ENCODE peak calls at places on chromosomes 1 and 21, in five cellular contexts. Z is PC-3; Q is CD4-positive, alpha-beta T cell; B is ovary; P is A549. R is an unnamed sample.

GRCh38 chr1:69120828-69121227 is 446.9 kb upstream of the LRRC7 start:
- DNase-seq in Z (no peak), B (no peak), P (no peak), Q (no peak), R (no peak)

GRCh38 chr1:91685994-91686393 is 185.3 kb downstream of the CDC7 start:
- DNase-seq in P (no peak), Q (no peak), B (no peak), Z (peak), R (peak)

GRCh38 chr1:172970186-172970585 is 80.6 kb downstream of the TNFSF18 start:
- DNase-seq in Z (peak), P (peak), Q (no peak), B (no peak), R (peak)

GRCh38 chr1:166221316-166221715 is 54.5 kb upstream of the FAM78B start:
- DNase-seq in Z (no peak), B (no peak), P (no peak), Q (no peak), R (no peak)

GRCh38 chr1:10168912-10169514 is 41.4 kb upstream of the KIF1B start:
- DNase-seq in B (no peak), P (no peak), Q (no peak), Z (no peak), R (no peak)

GRCh38 chr1:201597551-201598230 is 58.8 kb downstream of the NAV1 start:
- DNase-seq in Q (no peak), Z (peak), P (peak), B (no peak), R (peak)

GRCh38 chr1:186091222-186091720 is 283.8 kb downstream of the TPR start:
- DNase-seq in P (no peak), Z (no peak), B (no peak), Q (no peak), R (no peak)

GRCh38 chr1:12528021-12528852 is 89.8 kb downstream of the DHRS3 start:
- DNase-seq in B (peak), P (peak), Z (peak), Q (no peak), R (no peak)

GRCh38 chr1:87942165-87942564 is 613.5 kb downstream of the LMO4 start:
- DNase-seq in Q (no peak), B (no peak), Z (no peak), P (no peak), R (no peak)

GRCh38 chr1:228094432-228095016 is 8.6 kb downstream of the C1orf35 start:
- DNase-seq in B (peak), Q (no peak), Z (no peak), P (no peak), R (no peak)

GRCh38 chr1:106677721-106678120 is 378.8 kb upstream of the PRMT6 start:
- DNase-seq in Z (no peak), B (no peak), Q (no peak), P (no peak), R (no peak)

GRCh38 chr21:28971171-28971570 is 21.5 kb downstream of the LTN1 start:
- DNase-seq in Z (no peak), P (no peak), B (no peak), Q (no peak), R (no peak)

GRCh38 chr21:46080171-46081021 is 17.5 kb upstream of the COL6A2 start:
- DNase-seq in B (peak), P (no peak), Q (no peak), Z (no peak), R (no peak)

GRCh38 chr21:29114765-29115164 is 15.7 kb upstream of the MAP3K7CL start:
- DNase-seq in B (no peak), Z (peak), Q (no peak), P (peak), R (peak)

GRCh38 chr1:116379674-116380498 is 6.8 kb downstream of the ATP1A1 start:
- DNase-seq in B (no peak), Q (no peak), P (no peak), Z (no peak), R (no peak)

GRCh38 chr1:110464340-110464739 is 13.4 kb downstream of the PROK1 start:
- DNase-seq in Q (no peak), B (no peak), P (peak), Z (peak), R (peak)

GRCh38 chr1:235074335-235075120 is 54.1 kb downstream of the TOMM20 start:
- DNase-seq in Q (no peak), P (peak), Z (peak), B (no peak), R (no peak)

GRCh38 chr1:71695820-71696219 is 586.5 kb downstream of the NEGR1 start:
- DNase-seq in Z (peak), B (no peak), Q (no peak), P (no peak), R (no peak)

GRCh38 chr1:153842006-153842471 is 66.8 kb downstream of the SLC27A3 start:
- DNase-seq in Z (no peak), Q (no peak), P (no peak), B (no peak), R (no peak)

GRCh38 chr1:240998441-240999015 is 358.5 kb downstream of the RGS7 start:
- DNase-seq in P (no peak), Q (no peak), Z (no peak), B (no peak), R (no peak)

GRCh38 chr1:3331564-3331963 is 122.9 kb upstream of the ARHGEF16 start:
- DNase-seq in P (no peak), B (no peak), Z (no peak), Q (no peak), R (no peak)

GRCh38 chr1:183711691-183712401 is 58.7 kb upstream of the APOBEC4 start:
- DNase-seq in Z (no peak), P (no peak), Q (no peak), B (no peak), R (no peak)

GRCh38 chr1:242242983-242243382 is 244.1 kb upstream of the MAP1LC3C start:
- DNase-seq in P (no peak), Q (no peak), Z (no peak), B (no peak), R (no peak)

GRCh38 chr1:178279287-178279686 is 185.4 kb downstream of the RASAL2 start:
- DNase-seq in P (no peak), Q (no peak), B (no peak), Z (peak), R (no peak)

GRCh38 chr1:23872421-23872820 is 4.3 kb upstream of the FUCA1 start:
- DNase-seq in Q (no peak), Z (no peak), P (no peak), B (no peak), R (no peak)

GRCh38 chr21:33033094-33033951 is 7.6 kb downstream of the OLIG2 start:
- DNase-seq in Q (no peak), Z (no peak), P (no peak), B (no peak), R (no peak)

GRCh38 chr1:58434587-58434986 is 111.9 kb downstream of the OMA1 start:
- DNase-seq in B (no peak), P (no peak), Q (no peak), Z (no peak), R (no peak)

GRCh38 chr1:17488977-17489739 is 49.7 kb upstream of the RCC2 start:
- DNase-seq in P (no peak), Q (no peak), B (no peak), Z (no peak), R (no peak)

GRCh38 chr1:50724626-50725286 is 235.3 kb downstream of the FAF1 start:
- DNase-seq in P (no peak), Z (no peak), Q (no peak), B (no peak), R (no peak)

GRCh38 chr1:111967886-111968285 is 21.6 kb downstream of the KCND3 start:
- DNase-seq in Z (no peak), Q (no peak), P (no peak), B (no peak), R (no peak)

GRCh38 chr1:19468397-19468956 is 16.9 kb downstream of the CAPZB start:
- DNase-seq in B (no peak), Z (no peak), P (peak), Q (peak), R (peak)

GRCh38 chr1:19465123-19465522 is 20.2 kb downstream of the CAPZB start:
- DNase-seq in Z (no peak), Q (no peak), B (no peak), P (no peak), R (no peak)

GRCh38 chr1:19465650-19466049 is 19.7 kb downstream of the CAPZB start:
- DNase-seq in B (no peak), Z (no peak), Q (no peak), P (no peak), R (no peak)

GRCh38 chr1:19467199-19468187 is 17.8 kb downstream of the CAPZB start:
- DNase-seq in B (no peak), Z (no peak), Q (no peak), P (no peak), R (no peak)

GRCh38 chr1:19466112-19466561 is 19.2 kb downstream of the CAPZB start:
- DNase-seq in Z (no peak), B (peak), P (no peak), Q (no peak), R (no peak)
- H3K27ac ChIP-seq in Z (no peak), B (peak), P (no peak), Q (peak), R (peak)

GRCh38 chr1:9119745-9120144 is 9.2 kb downstream of the GPR157 start:
- DNase-seq in B (no peak), Q (no peak), Z (no peak), P (no peak), R (no peak)
- H3K27ac ChIP-seq in B (no peak), Q (no peak), Z (no peak), P (no peak), R (peak)

DNA sequence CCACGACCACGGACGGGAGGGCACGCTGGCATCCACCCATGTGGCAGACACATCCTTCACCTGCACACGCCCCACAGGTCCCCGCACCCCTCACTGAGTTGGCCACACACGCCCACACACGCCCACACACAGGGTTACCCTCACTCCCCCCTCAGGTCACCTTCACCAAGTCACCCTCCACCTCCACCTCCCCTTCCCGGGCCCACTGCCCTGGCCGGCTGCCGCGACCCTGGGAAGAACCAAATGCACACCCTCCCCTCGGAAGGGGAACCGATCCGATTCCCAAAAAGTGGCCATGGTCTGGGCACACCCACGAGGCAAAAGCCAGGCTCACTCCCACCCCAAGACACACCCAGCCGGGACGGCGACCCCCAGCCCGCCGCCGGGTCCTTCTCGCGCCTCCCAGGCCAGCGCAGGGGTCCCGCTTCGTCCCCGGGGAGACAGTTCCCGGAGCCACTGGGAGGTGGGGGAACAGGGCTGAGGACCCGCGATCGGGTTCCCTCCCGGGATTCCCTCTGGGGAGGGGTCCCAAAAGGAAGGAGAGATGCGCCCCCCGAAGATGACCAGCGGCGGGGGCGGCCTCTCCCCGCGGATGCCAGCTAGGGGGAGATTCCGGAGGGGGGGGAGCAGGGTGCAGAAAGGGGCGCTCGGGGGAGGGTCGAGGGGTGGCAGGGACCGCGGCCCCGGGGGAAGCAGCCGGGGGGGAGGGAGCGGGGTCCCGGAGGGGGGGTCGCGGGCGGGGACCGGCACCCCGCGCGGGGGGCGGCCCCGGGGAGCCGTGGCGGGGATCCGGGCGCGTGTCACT is 715 bp downstream of the SDC3 start:
- DNase-seq in P (no peak), Z (no peak), B (no peak), Q (no peak), R (no peak)
- H3K27ac ChIP-seq in P (peak), Z (no peak), B (peak), Q (no peak), R (no peak)

DNA sequence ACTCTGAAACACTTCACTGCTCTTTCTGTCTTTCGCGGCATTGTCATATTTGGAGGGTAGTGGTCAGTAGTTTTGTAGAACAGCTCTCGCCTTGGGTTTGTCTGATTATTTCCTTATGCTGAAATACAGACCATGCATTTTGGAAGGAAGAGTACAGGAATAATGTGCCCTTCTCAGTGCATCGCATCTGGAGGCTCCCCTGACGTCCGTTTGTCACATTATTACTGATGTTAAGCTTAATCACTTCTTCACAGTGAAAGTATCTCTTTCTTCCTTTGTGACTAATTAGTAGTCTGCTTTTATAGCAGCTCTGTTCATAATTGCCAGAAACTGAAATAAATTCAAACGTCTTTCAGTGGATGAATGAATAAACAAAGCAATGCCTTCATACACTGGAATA is 85.7 kb upstream of the CXADR start:
- DNase-seq in Q (no peak), B (no peak), Z (no peak), P (no peak), R (no peak)
- H3K27ac ChIP-seq in Q (no peak), B (no peak), Z (no peak), P (no peak), R (no peak)

GRCh38 chr1:159964144-159964543 is 10.1 kb upstream of the SLAMF9 start:
- DNase-seq in Q (no peak), P (no peak), B (no peak), Z (no peak), R (no peak)

GRCh38 chr1:159960721-159961381 is 6.8 kb upstream of the SLAMF9 start:
- DNase-seq in Z (peak), B (no peak), Q (no peak), P (no peak), R (peak)

GRCh38 chr1:159958721-159959380 is 4.8 kb upstream of the SLAMF9 start:
- DNase-seq in B (no peak), Z (no peak), Q (no peak), P (no peak), R (no peak)

GRCh38 chr1:159959451-159959850 is 5.4 kb upstream of the SLAMF9 start:
- DNase-seq in Z (peak), Q (no peak), P (no peak), B (no peak), R (peak)

DNA sequence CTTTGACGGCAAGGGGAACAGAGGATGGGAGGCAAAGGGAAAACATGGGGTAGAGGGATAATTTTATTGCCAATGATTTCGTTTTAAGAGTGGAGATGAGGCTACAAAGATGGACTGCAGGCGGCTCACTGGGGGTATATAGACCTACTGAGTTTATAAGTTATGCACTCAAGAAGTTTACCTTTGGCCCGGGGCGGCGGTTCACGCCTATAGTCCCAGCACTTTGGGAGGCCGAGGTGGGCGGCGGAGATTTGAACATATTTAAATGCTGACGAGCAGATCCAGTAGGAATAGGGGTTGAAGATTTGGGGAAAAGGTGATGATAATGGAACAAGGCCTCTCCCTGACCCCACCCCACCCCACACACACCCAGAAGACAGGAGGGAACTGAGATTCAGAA is 8.1 kb upstream of the SLAMF9 start:
- DNase-seq in Q (no peak), P (no peak), Z (no peak), B (no peak), R (no peak)
- H3K27ac ChIP-seq in Q (no peak), P (no peak), Z (no peak), B (no peak), R (peak)

DNA sequence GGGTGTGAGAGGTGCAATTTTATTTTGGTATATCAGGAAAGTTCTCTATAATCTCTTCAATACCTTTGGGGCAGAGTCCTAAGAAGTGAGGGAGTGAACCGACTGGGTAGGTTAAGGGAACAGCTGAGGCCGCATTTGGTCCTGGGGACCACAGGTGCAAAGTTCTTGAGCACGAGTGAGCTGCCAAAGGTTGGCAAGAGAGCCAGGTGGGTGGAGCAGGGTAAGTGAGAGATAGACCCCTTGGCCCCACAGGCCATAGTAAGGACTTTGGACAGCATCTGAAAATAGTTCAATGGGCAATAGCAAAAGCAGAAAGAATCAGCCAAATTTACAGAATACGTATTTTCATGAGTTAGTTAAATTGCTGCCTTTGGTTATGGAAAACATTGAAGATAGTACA is 11.0 kb upstream of the NID1 start:
- DNase-seq in Z (no peak), B (no peak), Q (no peak), P (no peak), R (no peak)
- H3K27ac ChIP-seq in Z (no peak), B (no peak), Q (no peak), P (no peak), R (no peak)